ENCODE peak calls at places on chromosomes 13 and 19, in eight cellular contexts. G, E, S, Q, Y, A, D and V are unnamed samples.

GRCh38 chr13:28528848-28529247 is 33.9 kb upstream of the FLT1 start:
- DNase-seq in G (no peak), E (no peak), S (no peak), Q (no peak), Y (no peak), A (no peak), D (no peak), V (no peak)

GRCh38 chr19:14056741-14057356 is 5.0 kb downstream of the PALM3 start:
- DNase-seq in G (no peak), E (no peak), S (no peak), Q (no peak), Y (no peak), A (no peak), D (no peak), V (no peak)

GRCh38 chr13:104385409-104385808 is 1319.2 kb upstream of the SLC10A2 start:
- DNase-seq in G (no peak), E (no peak), S (no peak), Q (no peak), Y (no peak), A (peak; percentile 88), D (no peak), V (peak; percentile 60)

GRCh38 chr13:24097064-24097463 is 63.5 kb upstream of the SPATA13 start:
- DNase-seq in G (no peak), E (peak; percentile 17), S (no peak), Q (no peak), Y (no peak), A (peak; percentile 36), D (no peak), V (no peak)

GRCh38 chr13:99339736-99340392 is 32.7 kb upstream of the GPR183 start:
- DNase-seq in G (peak; percentile 51), E (peak; percentile 32), S (no peak), Q (no peak), Y (peak; percentile 69), A (peak; percentile 38), D (no peak), V (no peak)

GRCh38 chr13:107244241-107244640 is 676.3 kb upstream of the ARGLU1 start:
- DNase-seq in G (no peak), E (no peak), S (no peak), Q (no peak), Y (no peak), A (no peak), D (no peak), V (no peak)

GRCh38 chr19:979318-979741 is 4.8 kb upstream of the WDR18 start:
- DNase-seq in G (no peak), E (no peak), S (no peak), Q (no peak), Y (no peak), A (no peak), D (no peak), V (no peak)

GRCh38 chr19:52991484-52991883 is 22.2 kb upstream of the ERVV-1 start:
- DNase-seq in G (no peak), E (no peak), S (no peak), Q (no peak), Y (no peak), A (peak; percentile 48), D (no peak), V (no peak)

GRCh38 chr13:94269557-94269956 is 209.9 kb downstream of the DCT start:
- DNase-seq in G (no peak), E (no peak), S (no peak), Q (no peak), Y (no peak), A (no peak), D (no peak), V (no peak)

GRCh38 chr19:36049080-36049698 is 4.9 kb downstream of the THAP8 start:
- DNase-seq in G (no peak), E (no peak), S (no peak), Q (no peak), Y (no peak), A (peak; percentile 17), D (no peak), V (no peak)

GRCh38 chr13:28357247-28357825 is 137.6 kb downstream of the FLT1 start:
- DNase-seq in G (no peak), E (no peak), S (no peak), Q (no peak), Y (no peak), A (no peak), D (no peak), V (no peak)

GRCh38 chr19:53432088-53432661 is 391 bp downstream of the ZNF761 start:
- DNase-seq in G (no peak), E (peak; percentile 13), S (peak; percentile 33), Q (peak; percentile 40), Y (peak; percentile 27), A (peak; percentile 6), D (no peak), V (no peak)

GRCh38 chr19:38730470-38730730 is 13.9 kb downstream of the CAPN12 start:
- DNase-seq in G (peak; percentile 4), E (no peak), S (no peak), Q (no peak), Y (no peak), A (no peak), D (no peak), V (no peak)

GRCh38 chr13:34822681-34823080 is 119.4 kb upstream of the NBEA start:
- DNase-seq in G (no peak), E (no peak), S (no peak), Q (no peak), Y (no peak), A (peak; percentile 9), D (no peak), V (no peak)

GRCh38 chr19:33339016-33339749 is 34.3 kb upstream of the CEBPG start:
- DNase-seq in G (no peak), E (no peak), S (no peak), Q (no peak), Y (no peak), A (no peak), D (no peak), V (peak; percentile 78)

GRCh38 chr13:83881917-83882625 is at the start of gene SLITRK1:
- DNase-seq in G (no peak), E (peak; percentile 84), S (peak; percentile 35), Q (no peak), Y (no peak), A (peak; percentile 74), D (no peak), V (no peak)

GRCh38 chr19:50198431-50199253 is 4.8 kb upstream of the MYH14 start:
- DNase-seq in G (no peak), E (no peak), S (no peak), Q (no peak), Y (no peak), A (no peak), D (no peak), V (no peak)

DNA sequence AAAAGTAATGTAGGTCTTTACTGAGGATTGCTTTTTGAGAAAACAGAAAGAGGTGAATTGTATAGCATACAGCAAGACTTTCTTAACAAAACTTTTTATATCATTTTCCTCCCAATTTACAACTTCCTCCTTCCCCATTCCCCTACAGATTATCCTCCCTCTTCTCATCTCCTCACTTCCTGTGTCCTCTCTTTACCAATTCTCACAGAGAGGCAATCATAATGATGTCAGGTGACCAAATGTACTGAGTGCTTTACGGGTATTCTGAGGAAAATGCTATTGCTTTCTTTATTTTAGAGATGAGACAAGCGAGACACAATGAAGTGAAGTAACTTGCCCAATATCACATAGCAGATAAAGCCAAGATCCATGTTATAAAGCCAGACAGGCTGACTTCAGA is 1.7 kb upstream of the MTMR6 start:
- DNase-seq in G (no peak), E (no peak), S (no peak), Q (no peak), Y (no peak), A (no peak), D (no peak), V (no peak)
- H3K27ac ChIP-seq in G (no peak overlapping the region), E (no peak overlapping the region), S (no peak overlapping the region), Q (no peak overlapping the region), Y (no peak overlapping the region), A (no peak overlapping the region), D (no peak overlapping the region), V (no peak overlapping the region)

GRCh38 chr19:17160908-17161307 is 54.2 kb upstream of the USE1 start:
- DNase-seq in G (no peak), E (no peak), S (no peak), Q (no peak), Y (no peak), A (no peak), D (no peak), V (no peak)

GRCh38 chr19:17159466-17160393 is 55.4 kb upstream of the USE1 start:
- DNase-seq in G (no peak), E (no peak), S (no peak), Q (no peak), Y (no peak), A (no peak), D (no peak), V (no peak)

GRCh38 chr19:17156296-17156946 is 58.7 kb upstream of the USE1 start:
- DNase-seq in G (no peak), E (no peak), S (no peak), Q (no peak), Y (no peak), A (no peak), D (no peak), V (no peak)

GRCh38 chr19:17156947-17157302 is 58.2 kb upstream of the USE1 start:
- DNase-seq in G (no peak), E (peak; percentile 51), S (no peak), Q (peak; percentile 53), Y (no peak), A (no peak), D (no peak), V (no peak)

DNA sequence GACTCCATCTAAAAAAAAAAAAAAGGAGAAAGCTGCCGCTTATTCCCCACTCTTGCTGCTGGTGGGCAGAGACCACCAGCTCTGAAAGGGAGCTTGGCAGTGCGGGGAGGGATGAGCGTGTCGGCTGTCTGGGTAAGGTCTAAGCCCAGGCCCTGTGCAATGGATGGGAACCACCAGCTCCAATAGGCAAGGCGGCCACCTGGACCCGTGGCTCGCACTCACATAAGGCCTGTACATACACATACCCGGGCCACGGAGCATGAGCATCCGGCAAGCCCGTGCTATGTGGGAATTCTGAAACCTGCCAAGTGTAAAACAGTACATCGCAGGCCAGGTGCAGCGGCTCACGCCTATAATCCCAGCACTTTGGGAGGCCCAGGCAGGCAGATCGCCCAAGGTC is 56.6 kb upstream of the USE1 start:
- DNase-seq in G (no peak), E (no peak), S (no peak), Q (no peak), Y (no peak), A (no peak), D (no peak), V (no peak)
- H3K36me3 ChIP-seq in G (peaks cover 15% of the 10 kb centered on the region), E (peaks cover 9% of the 10 kb centered on the region), S (peaks cover 99% of the 10 kb centered on the region), Q (peaks cover 99% of the 10 kb centered on the region), Y (peaks cover 99% of the 10 kb centered on the region), A (peaks cover 28% of the 10 kb centered on the region), D (peaks cover 33% of the 10 kb centered on the region), V (peaks cover 64% of the 10 kb centered on the region)

DNA sequence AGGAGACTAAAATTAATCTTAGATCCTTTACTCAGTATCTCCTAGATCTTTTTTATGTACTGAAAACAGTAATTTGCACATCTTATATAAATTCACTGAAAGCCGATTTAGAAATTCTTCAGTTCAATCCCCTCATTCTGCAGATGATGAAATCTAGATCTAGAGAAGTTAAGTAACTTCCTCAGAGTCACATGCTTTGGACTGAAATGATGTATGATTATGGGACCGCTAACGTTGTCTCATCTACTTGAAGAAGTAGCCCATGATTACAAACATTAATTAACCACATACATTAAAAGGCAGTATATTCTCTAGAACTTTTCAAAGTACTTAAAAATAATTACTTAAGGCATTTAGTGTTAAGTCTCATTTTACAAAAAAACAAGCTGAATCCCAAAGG is 37.8 kb downstream of the ELF1 start:
- DNase-seq in G (no peak), E (no peak), S (no peak), Q (no peak), Y (no peak), A (no peak), D (no peak), V (no peak)
- H3K4me1 ChIP-seq in G (peaks cover 15% of the 10 kb centered on the region), E (peaks cover 77% of the 10 kb centered on the region), S (peaks cover 96% of the 10 kb centered on the region), Q (peaks cover 25% of the 10 kb centered on the region), Y (peaks cover 29% of the 10 kb centered on the region), A (peaks cover 4% of the 10 kb centered on the region), D (no peaks in the 10 kb centered on the region), V (peaks cover 36% of the 10 kb centered on the region)

GRCh38 chr13:53161231-53161630 is 132.6 kb downstream of the OLFM4 start:
- DNase-seq in G (no peak), E (no peak), S (no peak), Q (no peak), Y (no peak), A (no peak), D (no peak), V (no peak)
- H3K27ac ChIP-seq in G (no peak overlapping the region), E (no peak overlapping the region), S (no peak overlapping the region), Q (no peak overlapping the region), Y (no peak overlapping the region), A (no peak overlapping the region), D (no peak overlapping the region), V (no peak overlapping the region)